ENCODE peak calls at places on chromosomes 11 and 22, in six cellular contexts. One of them, this sample, is unnamed.

GRCh38 chr11:114078423-114078822 is 18.9 kb downstream of the ZBTB16 start:
- DNase-seq in H9: no peak
- DNase-seq in trophoblast cell: no peak
- DNase-seq in IMR-90: no peak
- DNase-seq in H1: no peak
- DNase-seq in mesenchymal stem cell: no peak
- DNase-seq in this sample: no peak

GRCh38 chr11:64765291-64765803 is 5.6 kb upstream of the PYGM start:
- DNase-seq in H1: no peak
- DNase-seq in IMR-90: no peak
- DNase-seq in H9: peak; percentile 72
- DNase-seq in mesenchymal stem cell: no peak
- DNase-seq in trophoblast cell: no peak
- DNase-seq in this sample: no peak

GRCh38 chr22:24965822-24966626 is 13.5 kb downstream of the KIAA1671 start:
- DNase-seq in IMR-90: no peak
- DNase-seq in H9: no peak
- DNase-seq in trophoblast cell: peak; percentile 23
- DNase-seq in mesenchymal stem cell: no peak
- DNase-seq in H1: no peak
- DNase-seq in this sample: no peak

GRCh38 chr11:23078289-23078971 is 218.2 kb upstream of the CCDC179 start:
- DNase-seq in mesenchymal stem cell: peak; percentile 50
- DNase-seq in H9: no peak
- DNase-seq in IMR-90: peak; percentile 80
- DNase-seq in H1: no peak
- DNase-seq in trophoblast cell: no peak
- DNase-seq in this sample: no peak

GRCh38 chr22:25105817-25106650 is 93.6 kb upstream of the CRYBB3 start:
- DNase-seq in H1: no peak
- DNase-seq in H9: no peak
- DNase-seq in IMR-90: no peak
- DNase-seq in mesenchymal stem cell: no peak
- DNase-seq in trophoblast cell: peak; percentile 78
- DNase-seq in this sample: no peak

GRCh38 chr11:64208796-64209562 is 2.5 kb downstream of the FERMT3 start:
- DNase-seq in mesenchymal stem cell: no peak
- DNase-seq in IMR-90: no peak
- DNase-seq in trophoblast cell: no peak
- DNase-seq in H9: no peak
- DNase-seq in H1: no peak
- DNase-seq in this sample: no peak

GRCh38 chr11:100637706-100638105 is 49.4 kb upstream of the ARHGAP42 start:
- DNase-seq in mesenchymal stem cell: no peak
- DNase-seq in IMR-90: no peak
- DNase-seq in H9: no peak
- DNase-seq in trophoblast cell: no peak
- DNase-seq in H1: no peak
- DNase-seq in this sample: no peak

GRCh38 chr22:50544078-50544745 is 1.5 kb upstream of the KLHDC7B start:
- DNase-seq in H1: peak; percentile 95
- DNase-seq in H9: peak; percentile 89
- DNase-seq in IMR-90: peak; percentile 49
- DNase-seq in mesenchymal stem cell: peak; percentile 73
- DNase-seq in trophoblast cell: peak; percentile 95
- DNase-seq in this sample: peak; percentile 69

GRCh38 chr11:92962444-92962843 is 7.0 kb upstream of the MTNR1B start:
- DNase-seq in IMR-90: no peak
- DNase-seq in H1: no peak
- DNase-seq in trophoblast cell: no peak
- DNase-seq in mesenchymal stem cell: no peak
- DNase-seq in H9: no peak
- DNase-seq in this sample: no peak

GRCh38 chr22:49954991-49955580 is 5.5 kb upstream of the PIM3 start:
- DNase-seq in mesenchymal stem cell: no peak
- DNase-seq in H9: no peak
- DNase-seq in trophoblast cell: no peak
- DNase-seq in H1: no peak
- DNase-seq in IMR-90: no peak
- DNase-seq in this sample: no peak

DNA sequence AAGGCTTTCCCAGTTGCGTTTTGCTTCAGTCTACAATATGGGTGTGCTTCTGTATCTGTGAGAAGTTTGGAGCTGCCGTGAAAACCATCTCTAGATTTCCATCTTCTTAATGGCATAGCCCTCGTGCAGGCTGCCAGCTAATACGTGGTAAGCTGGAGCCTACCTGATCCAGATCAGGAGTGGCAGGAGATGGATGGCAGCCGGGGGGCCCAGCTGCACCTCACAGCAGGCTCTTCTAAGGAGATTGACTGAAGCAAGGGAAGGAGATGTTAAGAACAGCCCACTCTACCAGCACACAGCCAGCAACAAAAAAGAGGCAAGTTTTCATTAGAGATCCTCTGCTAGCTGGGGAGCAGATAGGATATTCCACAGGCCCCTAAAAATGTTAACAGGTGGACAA is 115.5 kb downstream of the MSANTD4 start:
- DNase-seq in trophoblast cell: no peak
- DNase-seq in IMR-90: no peak
- DNase-seq in H9: no peak
- DNase-seq in mesenchymal stem cell: no peak
- DNase-seq in H1: no peak
- DNase-seq in this sample: no peak
- H4K91ac ChIP-seq in trophoblast cell: no peak overlapping the region
- H4K91ac ChIP-seq in IMR-90: no peak overlapping the region
- H4K91ac ChIP-seq in H9: no peak overlapping the region
- H4K91ac ChIP-seq in mesenchymal stem cell: no peak overlapping the region
- H4K91ac ChIP-seq in H1: no peak overlapping the region
- H4K91ac ChIP-seq in this sample: no peak overlapping the region

GRCh38 chr11:46590740-46591606 is 2.9 kb downstream of the AMBRA1 start:
- DNase-seq in H1: no peak
- DNase-seq in trophoblast cell: peak; percentile 34
- DNase-seq in IMR-90: no peak
- DNase-seq in mesenchymal stem cell: no peak
- DNase-seq in H9: no peak
- DNase-seq in this sample: no peak
- H3K27ac ChIP-seq in H1: no peak overlapping the region
- H3K27ac ChIP-seq in trophoblast cell: no peak overlapping the region
- H3K27ac ChIP-seq in IMR-90: no peak overlapping the region
- H3K27ac ChIP-seq in mesenchymal stem cell: no peak overlapping the region
- H3K27ac ChIP-seq in H9: no peak overlapping the region
- H3K27ac ChIP-seq in this sample: no peak overlapping the region

GRCh38 chr11:16984229-16984628 is 30.0 kb downstream of the PLEKHA7 start:
- DNase-seq in H9: no peak
- DNase-seq in IMR-90: no peak
- DNase-seq in trophoblast cell: no peak
- DNase-seq in mesenchymal stem cell: no peak
- DNase-seq in H1: no peak
- DNase-seq in this sample: no peak

GRCh38 chr11:16982809-16983208 is 31.4 kb downstream of the PLEKHA7 start:
- DNase-seq in mesenchymal stem cell: no peak
- DNase-seq in H1: no peak
- DNase-seq in trophoblast cell: peak; percentile 6
- DNase-seq in H9: no peak
- DNase-seq in IMR-90: no peak
- DNase-seq in this sample: no peak

GRCh38 chr11:16986434-16987204 is 27.6 kb downstream of the PLEKHA7 start:
- DNase-seq in mesenchymal stem cell: no peak
- DNase-seq in H1: no peak
- DNase-seq in trophoblast cell: no peak
- DNase-seq in IMR-90: no peak
- DNase-seq in H9: peak; percentile 48
- DNase-seq in this sample: no peak

GRCh38 chr11:16987205-16987568 is 27.0 kb downstream of the PLEKHA7 start:
- DNase-seq in H9: peak; percentile 73
- DNase-seq in mesenchymal stem cell: no peak
- DNase-seq in trophoblast cell: peak; percentile 45
- DNase-seq in IMR-90: no peak
- DNase-seq in H1: peak; percentile 70
- DNase-seq in this sample: no peak

DNA sequence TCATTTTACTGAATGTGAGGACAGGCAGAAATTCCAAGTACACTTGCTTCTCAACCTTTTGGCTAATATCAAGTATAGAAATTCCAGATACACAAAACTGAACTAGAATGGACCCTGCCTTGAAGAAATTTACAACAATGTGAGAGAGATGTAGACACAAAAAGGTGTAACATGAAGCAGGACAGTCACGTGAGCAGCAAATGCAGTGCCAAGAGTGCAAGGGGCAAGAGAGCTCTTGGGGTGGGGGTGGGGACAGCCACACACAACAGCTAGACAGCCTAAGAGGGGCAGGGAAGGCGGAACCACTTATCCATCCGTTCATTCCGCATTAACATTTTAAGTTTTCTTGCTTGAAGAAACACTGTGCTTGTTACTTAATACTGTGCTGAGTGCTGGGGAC is 28.9 kb downstream of the PLEKHA7 start:
- DNase-seq in trophoblast cell: no peak
- DNase-seq in IMR-90: no peak
- DNase-seq in H1: no peak
- DNase-seq in mesenchymal stem cell: no peak
- DNase-seq in H9: no peak
- DNase-seq in this sample: no peak
- H4K91ac ChIP-seq in trophoblast cell: no peak overlapping the region
- H4K91ac ChIP-seq in IMR-90: no peak overlapping the region
- H4K91ac ChIP-seq in H1: no peak overlapping the region
- H4K91ac ChIP-seq in mesenchymal stem cell: no peak overlapping the region
- H4K91ac ChIP-seq in H9: no peak overlapping the region
- H4K91ac ChIP-seq in this sample: no peak overlapping the region

GRCh38 chr22:46528121-46528610 is 9.3 kb downstream of the CELSR1 start:
- DNase-seq in mesenchymal stem cell: peak; percentile 53
- DNase-seq in IMR-90: peak; percentile 64
- DNase-seq in trophoblast cell: peak; percentile 84
- DNase-seq in H1: no peak
- DNase-seq in H9: no peak
- DNase-seq in this sample: no peak
- H3K27ac ChIP-seq in mesenchymal stem cell: peak overlapping the region; percentile 65
- H3K27ac ChIP-seq in IMR-90: no peak overlapping the region
- H3K27ac ChIP-seq in trophoblast cell: no peak overlapping the region
- H3K27ac ChIP-seq in H1: no peak overlapping the region
- H3K27ac ChIP-seq in H9: no peak overlapping the region
- H3K27ac ChIP-seq in this sample: no peak overlapping the region

GRCh38 chr22:19213001-19213400 is 34.5 kb upstream of the SLC25A1 start:
- DNase-seq in IMR-90: no peak
- DNase-seq in trophoblast cell: no peak
- DNase-seq in H9: no peak
- DNase-seq in mesenchymal stem cell: no peak
- DNase-seq in H1: no peak
- DNase-seq in this sample: no peak
- H4K91ac ChIP-seq in IMR-90: no peak overlapping the region
- H4K91ac ChIP-seq in trophoblast cell: no peak overlapping the region
- H4K91ac ChIP-seq in H9: no peak overlapping the region
- H4K91ac ChIP-seq in mesenchymal stem cell: no peak overlapping the region
- H4K91ac ChIP-seq in H1: no peak overlapping the region
- H4K91ac ChIP-seq in this sample: no peak overlapping the region

This sample was measured in neuronal stem cell.